ENCODE peak calls at places on chromosomes 11 and 22, in six cellular contexts. T, A, C, O, B and D are unnamed samples.

GRCh38 chr11:36441610-36442208 is 68.4 kb downstream of the TRAF6 start:
- DNase-seq in T (no peak), A (no peak), C (no peak), O (no peak), B (no peak), D (no peak)

GRCh38 chr22:39473856-39474255 is 17.0 kb downstream of the MGAT3 start:
- DNase-seq in T (no peak), A (no peak), C (no peak), O (no peak), B (no peak), D (no peak)

GRCh38 chr11:131064373-131064991 is 148.2 kb upstream of the SNX19 start:
- DNase-seq in T (peak; percentile 52), A (peak; percentile 48), C (peak; percentile 30), O (peak; percentile 29), B (peak; percentile 52), D (peak; percentile 43)

GRCh38 chr11:29317669-29318068 is 699.2 kb downstream of the KCNA4 start:
- DNase-seq in T (no peak), A (no peak), C (no peak), O (no peak), B (no peak), D (peak; percentile 77)

GRCh38 chr22:22030493-22031182 is 48.1 kb upstream of the TOP3B start:
- DNase-seq in T (peak; percentile 14), A (peak; percentile 88), C (no peak), O (no peak), B (peak; percentile 33), D (no peak)

GRCh38 chr11:60866911-60867870 is at the start of gene ZP1:
- DNase-seq in T (no peak), A (no peak), C (no peak), O (no peak), B (peak; percentile 23), D (no peak)

GRCh38 chr11:17898071-17898470 is 114.8 kb downstream of the SERGEF start:
- DNase-seq in T (no peak), A (no peak), C (no peak), O (no peak), B (no peak), D (no peak)

GRCh38 chr11:76371170-76371569 is 9.8 kb downstream of the THAP12 start:
- DNase-seq in T (peak; percentile 61), A (no peak), C (no peak), O (peak; percentile 26), B (no peak), D (peak; percentile 75)

GRCh38 chr11:88231894-88232482 is 56.7 kb upstream of the RAB38 start:
- DNase-seq in T (peak; percentile 7), A (peak; percentile 14), C (no peak), O (peak; percentile 54), B (peak; percentile 48), D (peak; percentile 20)

GRCh38 chr11:75337195-75337654 is 14.2 kb downstream of the ARRB1 start:
- DNase-seq in T (peak; percentile 50), A (no peak), C (no peak), O (no peak), B (no peak), D (no peak)
- H3K4me1 ChIP-seq in T (peaks cover 55% of the 10 kb centered on the region), A (no peaks in the 10 kb centered on the region), C (peaks cover 50% of the 10 kb centered on the region), O (peaks cover 47% of the 10 kb centered on the region), B (peaks cover 92% of the 10 kb centered on the region), D (peaks cover 27% of the 10 kb centered on the region)

GRCh38 chr11:46242961-46243795 is 34.3 kb upstream of the CREB3L1 start:
- DNase-seq in T (peak; percentile 94), A (peak; percentile 87), C (peak; percentile 95), O (peak; percentile 88), B (peak; percentile 90), D (peak; percentile 82)

GRCh38 chr11:46243796-46244109 is 33.7 kb upstream of the CREB3L1 start:
- DNase-seq in T (no peak), A (no peak), C (no peak), O (no peak), B (no peak), D (no peak)

GRCh38 chr11:46240371-46240770 is 37.1 kb upstream of the CREB3L1 start:
- DNase-seq in T (no peak), A (no peak), C (no peak), O (no peak), B (no peak), D (no peak)

GRCh38 chr11:46240861-46241260 is 36.6 kb upstream of the CREB3L1 start:
- DNase-seq in T (no peak), A (no peak), C (no peak), O (no peak), B (no peak), D (no peak)

GRCh38 chr11:46242462-46242960 is 35.0 kb upstream of the CREB3L1 start:
- DNase-seq in T (no peak), A (no peak), C (no peak), O (no peak), B (no peak), D (no peak)
- H3K4me1 ChIP-seq in T (peaks cover 41% of the 10 kb centered on the region), A (peaks cover 6% of the 10 kb centered on the region), C (peaks cover 12% of the 10 kb centered on the region), O (peaks cover 32% of the 10 kb centered on the region), B (peaks cover 38% of the 10 kb centered on the region), D (peaks cover 40% of the 10 kb centered on the region)

GRCh38 chr11:128506999-128507591 is 80.3 kb downstream of the ETS1 start:
- DNase-seq in T (peak; percentile 86), A (no peak), C (peak; percentile 90), O (no peak), B (peak; percentile 78), D (peak; percentile 95)
- H3K4me1 ChIP-seq in T (peaks cover 88% of the 10 kb centered on the region), A (peaks cover 8% of the 10 kb centered on the region), C (peaks cover 9% of the 10 kb centered on the region), O (peaks cover 100% of the 10 kb centered on the region), B (peaks cover 100% of the 10 kb centered on the region), D (peaks cover 77% of the 10 kb centered on the region)

GRCh38 chr22:29353286-29353685 is 35.1 kb downstream of the AP1B1 start:
- DNase-seq in T (no peak), A (no peak), C (no peak), O (no peak), B (no peak), D (no peak)
- H3K4me1 ChIP-seq in T (no peaks in the 10 kb centered on the region), A (no peaks in the 10 kb centered on the region), C (no peaks in the 10 kb centered on the region), O (no peaks in the 10 kb centered on the region), B (no peaks in the 10 kb centered on the region), D (no peaks in the 10 kb centered on the region)

DNA sequence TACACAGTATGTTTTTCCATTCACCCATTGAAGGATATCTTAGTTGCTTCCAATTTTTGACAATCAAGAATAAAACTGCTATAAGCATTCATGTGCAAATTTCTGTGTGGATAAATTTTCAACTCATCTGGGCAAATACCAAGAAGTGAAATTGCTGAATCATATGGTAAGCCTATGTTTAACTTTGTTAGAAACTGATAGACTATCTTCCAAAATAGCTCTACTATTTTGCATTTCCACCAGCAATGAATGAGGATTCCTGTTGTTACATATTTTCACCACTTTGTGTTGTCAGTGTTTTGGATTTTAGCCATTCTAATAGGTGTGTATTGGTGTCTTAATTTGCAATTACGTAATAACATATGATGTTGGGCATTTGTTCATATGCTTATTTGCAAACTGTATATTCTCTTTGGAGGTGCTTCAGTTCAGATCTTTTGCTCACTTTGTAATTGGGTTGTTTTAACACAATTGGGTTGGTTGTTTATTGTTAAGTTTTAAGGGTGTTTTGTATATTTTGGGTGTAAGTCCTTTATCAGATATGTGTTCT is 49.2 kb upstream of the FAM181B start:
- DNase-seq in T (no peak), A (peak; percentile 44), C (no peak), O (no peak), B (no peak), D (no peak)
- H3K4me1 ChIP-seq in T (no peaks in the 10 kb centered on the region), A (peaks cover 31% of the 10 kb centered on the region), C (no peaks in the 10 kb centered on the region), O (no peaks in the 10 kb centered on the region), B (no peaks in the 10 kb centered on the region), D (no peaks in the 10 kb centered on the region)

DNA sequence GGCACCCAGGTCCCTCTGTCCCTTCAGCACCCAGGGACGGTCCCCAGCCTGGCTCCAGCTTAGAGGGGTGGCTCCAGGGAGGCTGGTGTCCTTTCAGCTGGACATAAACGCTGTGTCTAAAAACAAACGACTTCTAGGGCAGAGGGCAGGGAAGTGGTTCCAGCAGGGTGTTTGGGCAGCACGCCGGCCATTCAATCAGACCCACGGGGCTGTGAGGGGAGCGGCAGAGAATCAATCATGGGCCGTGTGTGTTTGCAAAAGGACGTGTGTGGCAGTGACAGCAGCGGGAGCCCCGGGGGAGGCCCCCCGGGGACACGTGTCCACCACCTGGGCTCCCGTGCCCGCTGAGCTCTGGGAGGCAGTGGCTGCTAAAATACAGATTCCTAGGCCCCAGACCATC is 127.7 kb downstream of the MN1 start:
- DNase-seq in T (no peak), A (no peak), C (no peak), O (no peak), B (no peak), D (no peak)
- H3K4me1 ChIP-seq in T (peaks cover 23% of the 10 kb centered on the region), A (no peaks in the 10 kb centered on the region), C (peaks cover 4% of the 10 kb centered on the region), O (no peaks in the 10 kb centered on the region), B (peaks cover 29% of the 10 kb centered on the region), D (peaks cover 20% of the 10 kb centered on the region)

GRCh38 chr11:67396587-67397398 is 4.9 kb downstream of the PPP1CA start:
- DNase-seq in T (no peak), A (no peak), C (no peak), O (no peak), B (no peak), D (no peak)

GRCh38 chr11:67396258-67396581 is 4.4 kb downstream of the RAD9A start:
- DNase-seq in T (no peak), A (no peak), C (no peak), O (no peak), B (no peak), D (no peak)

GRCh38 chr11:67398661-67399563 is 2.7 kb downstream of the PPP1CA start:
- DNase-seq in T (no peak), A (no peak), C (no peak), O (no peak), B (no peak), D (no peak)

GRCh38 chr11:67397536-67397935 is 4.1 kb downstream of the PPP1CA start:
- DNase-seq in T (no peak), A (no peak), C (no peak), O (no peak), B (no peak), D (no peak)

GRCh38 chr11:67397986-67398660 is 3.5 kb downstream of the PPP1CA start:
- DNase-seq in T (no peak), A (no peak), C (no peak), O (no peak), B (no peak), D (no peak)
- H3K4me1 ChIP-seq in T (peaks cover 15% of the 10 kb centered on the region), A (peaks cover 16% of the 10 kb centered on the region), C (peaks cover 14% of the 10 kb centered on the region), O (peaks cover 62% of the 10 kb centered on the region), B (peaks cover 61% of the 10 kb centered on the region), D (peaks cover 17% of the 10 kb centered on the region)

DNA sequence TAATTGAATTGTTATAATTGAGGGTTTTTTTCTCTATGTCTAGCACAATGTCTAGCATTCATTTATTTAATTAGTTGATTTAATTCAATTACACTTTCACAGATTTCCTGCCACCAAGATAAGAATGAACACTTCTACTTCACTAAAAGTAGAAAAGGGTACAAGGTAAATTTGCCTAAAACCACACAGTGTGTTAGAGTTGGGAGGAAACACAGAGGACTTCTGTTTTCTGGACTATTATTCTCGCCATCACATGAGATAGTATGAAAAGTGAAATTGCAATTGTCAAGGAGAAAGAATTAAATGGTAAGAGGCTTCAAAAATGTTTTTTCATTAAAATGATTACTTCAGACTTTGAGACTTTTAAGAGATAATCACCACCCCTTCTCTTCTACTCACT is 109.5 kb downstream of the ETS1 start:
- DNase-seq in T (no peak), A (no peak), C (no peak), O (no peak), B (no peak), D (no peak)
- H3K4me1 ChIP-seq in T (no peaks in the 10 kb centered on the region), A (peaks cover 7% of the 10 kb centered on the region), C (peaks cover 27% of the 10 kb centered on the region), O (peaks cover 98% of the 10 kb centered on the region), B (peaks cover 94% of the 10 kb centered on the region), D (peaks cover 9% of the 10 kb centered on the region)